ENCODE peak calls at places on chromosomes 13 and 19, in eight cellular contexts. One of them, this sample, is unnamed.

GRCh38 chr13:110415669-110416068 is 108.6 kb downstream of the COL4A2 start:
- DNase-seq in smooth muscle cell of the brain vasculature: no peak
- DNase-seq in upper lobe of right lung: no peak
- DNase-seq in cerebellar cortex: no peak
- DNase-seq in NCI-H2081 treated with DMSO at 0.1 percent for 48 hours: no peak
- DNase-seq in endothelial cell: no peak
- DNase-seq in COR-L47: peak
- DNase-seq in activated T-helper 1 cell treated with anti-CD3 and anti-CD28 coated beads, Interleukin-12 subunit alpha, Interleukin-12 subunit beta, Interleukin-2, Interleukin-4 antibody, amounts not matched to agents 30 ng/mL and 10 ng/mL and 1 ng/mL, durations not matched to agents 14 hours and 24 hours and 36 hours: no peak
- DNase-seq in this sample: no peak

GRCh38 chr13:32829269-32829668 is 187.0 kb upstream of the KL start:
- DNase-seq in smooth muscle cell of the brain vasculature: no peak
- DNase-seq in activated T-helper 1 cell treated with anti-CD3 and anti-CD28 coated beads, Interleukin-12 subunit alpha, Interleukin-12 subunit beta, Interleukin-2, Interleukin-4 antibody, amounts not matched to agents 30 ng/mL and 10 ng/mL and 1 ng/mL, durations not matched to agents 14 hours and 24 hours and 36 hours: no peak
- DNase-seq in COR-L47: no peak
- DNase-seq in NCI-H2081 treated with DMSO at 0.1 percent for 48 hours: no peak
- DNase-seq in upper lobe of right lung: no peak
- DNase-seq in endothelial cell: no peak
- DNase-seq in cerebellar cortex: no peak
- DNase-seq in this sample: no peak

GRCh38 chr13:89363144-89363543 is 1692.0 kb downstream of the SLITRK5 start:
- DNase-seq in cerebellar cortex: no peak
- DNase-seq in activated T-helper 1 cell treated with anti-CD3 and anti-CD28 coated beads, Interleukin-12 subunit alpha, Interleukin-12 subunit beta, Interleukin-2, Interleukin-4 antibody, amounts not matched to agents 30 ng/mL and 10 ng/mL and 1 ng/mL, durations not matched to agents 14 hours and 24 hours and 36 hours: no peak
- DNase-seq in upper lobe of right lung: no peak
- DNase-seq in COR-L47: no peak
- DNase-seq in smooth muscle cell of the brain vasculature: no peak
- DNase-seq in endothelial cell: no peak
- DNase-seq in NCI-H2081 treated with DMSO at 0.1 percent for 48 hours: no peak
- DNase-seq in this sample: no peak

GRCh38 chr19:27892500-27892899 is 1320.5 kb downstream of the UQCRFS1 start:
- DNase-seq in COR-L47: no peak
- DNase-seq in endothelial cell: no peak
- DNase-seq in upper lobe of right lung: no peak
- DNase-seq in activated T-helper 1 cell treated with anti-CD3 and anti-CD28 coated beads, Interleukin-12 subunit alpha, Interleukin-12 subunit beta, Interleukin-2, Interleukin-4 antibody, amounts not matched to agents 30 ng/mL and 10 ng/mL and 1 ng/mL, durations not matched to agents 14 hours and 24 hours and 36 hours: no peak
- DNase-seq in smooth muscle cell of the brain vasculature: no peak
- DNase-seq in cerebellar cortex: no peak
- DNase-seq in NCI-H2081 treated with DMSO at 0.1 percent for 48 hours: no peak
- DNase-seq in this sample: no peak

GRCh38 chr19:13621413-13621812 is 115.1 kb upstream of the CACNA1A start:
- DNase-seq in upper lobe of right lung: no peak
- DNase-seq in cerebellar cortex: no peak
- DNase-seq in activated T-helper 1 cell treated with anti-CD3 and anti-CD28 coated beads, Interleukin-12 subunit alpha, Interleukin-12 subunit beta, Interleukin-2, Interleukin-4 antibody, amounts not matched to agents 30 ng/mL and 10 ng/mL and 1 ng/mL, durations not matched to agents 14 hours and 24 hours and 36 hours: no peak
- DNase-seq in COR-L47: no peak
- DNase-seq in endothelial cell: no peak
- DNase-seq in smooth muscle cell of the brain vasculature: peak
- DNase-seq in NCI-H2081 treated with DMSO at 0.1 percent for 48 hours: no peak
- DNase-seq in this sample: no peak

GRCh38 chr13:102598061-102598460 is 1.3 kb downstream of the TPP2 start:
- DNase-seq in NCI-H2081 treated with DMSO at 0.1 percent for 48 hours: no peak
- DNase-seq in COR-L47: no peak
- DNase-seq in smooth muscle cell of the brain vasculature: no peak
- DNase-seq in upper lobe of right lung: no peak
- DNase-seq in endothelial cell: no peak
- DNase-seq in activated T-helper 1 cell treated with anti-CD3 and anti-CD28 coated beads, Interleukin-12 subunit alpha, Interleukin-12 subunit beta, Interleukin-2, Interleukin-4 antibody, amounts not matched to agents 30 ng/mL and 10 ng/mL and 1 ng/mL, durations not matched to agents 14 hours and 24 hours and 36 hours: no peak
- DNase-seq in cerebellar cortex: no peak
- DNase-seq in this sample: no peak

GRCh38 chr19:45645631-45646344 is 6.6 kb upstream of the EML2 start:
- DNase-seq in NCI-H2081 treated with DMSO at 0.1 percent for 48 hours: peak
- DNase-seq in endothelial cell: peak
- DNase-seq in upper lobe of right lung: peak
- DNase-seq in activated T-helper 1 cell treated with anti-CD3 and anti-CD28 coated beads, Interleukin-12 subunit alpha, Interleukin-12 subunit beta, Interleukin-2, Interleukin-4 antibody, amounts not matched to agents 30 ng/mL and 10 ng/mL and 1 ng/mL, durations not matched to agents 14 hours and 24 hours and 36 hours: peak
- DNase-seq in cerebellar cortex: peak
- DNase-seq in smooth muscle cell of the brain vasculature: peak
- DNase-seq in COR-L47: peak
- DNase-seq in this sample: peak

GRCh38 chr13:29810145-29810742 is 40.2 kb downstream of the UBL3 start:
- DNase-seq in smooth muscle cell of the brain vasculature: no peak
- DNase-seq in cerebellar cortex: no peak
- DNase-seq in COR-L47: no peak
- DNase-seq in activated T-helper 1 cell treated with anti-CD3 and anti-CD28 coated beads, Interleukin-12 subunit alpha, Interleukin-12 subunit beta, Interleukin-2, Interleukin-4 antibody, amounts not matched to agents 30 ng/mL and 10 ng/mL and 1 ng/mL, durations not matched to agents 14 hours and 24 hours and 36 hours: no peak
- DNase-seq in upper lobe of right lung: no peak
- DNase-seq in NCI-H2081 treated with DMSO at 0.1 percent for 48 hours: no peak
- DNase-seq in endothelial cell: no peak
- DNase-seq in this sample: no peak

GRCh38 chr13:91212229-91212628 is 135.3 kb upstream of the MIR17HG start:
- DNase-seq in endothelial cell: no peak
- DNase-seq in upper lobe of right lung: no peak
- DNase-seq in activated T-helper 1 cell treated with anti-CD3 and anti-CD28 coated beads, Interleukin-12 subunit alpha, Interleukin-12 subunit beta, Interleukin-2, Interleukin-4 antibody, amounts not matched to agents 30 ng/mL and 10 ng/mL and 1 ng/mL, durations not matched to agents 14 hours and 24 hours and 36 hours: no peak
- DNase-seq in COR-L47: no peak
- DNase-seq in cerebellar cortex: no peak
- DNase-seq in NCI-H2081 treated with DMSO at 0.1 percent for 48 hours: no peak
- DNase-seq in smooth muscle cell of the brain vasculature: no peak
- DNase-seq in this sample: no peak

GRCh38 chr19:33404916-33405315 is 31.4 kb downstream of the CEBPG start:
- DNase-seq in endothelial cell: no peak
- DNase-seq in activated T-helper 1 cell treated with anti-CD3 and anti-CD28 coated beads, Interleukin-12 subunit alpha, Interleukin-12 subunit beta, Interleukin-2, Interleukin-4 antibody, amounts not matched to agents 30 ng/mL and 10 ng/mL and 1 ng/mL, durations not matched to agents 14 hours and 24 hours and 36 hours: no peak
- DNase-seq in smooth muscle cell of the brain vasculature: no peak
- DNase-seq in cerebellar cortex: no peak
- DNase-seq in COR-L47: no peak
- DNase-seq in NCI-H2081 treated with DMSO at 0.1 percent for 48 hours: no peak
- DNase-seq in upper lobe of right lung: peak
- DNase-seq in this sample: peak

This sample was measured in aorta.